ENCODE peak calls at places on chromosomes 13 and 19, in ten cellular contexts. C, F, W, G, M, N, Q, P, I and B are unnamed samples.
A peak's percentile ranks its signal among the peaks of the same experiment; 100 is the strongest.

GRCh38 chr19:8155318-8155717 is 5.9 kb upstream of the FBN3 start:
- DNase-seq in C (no peak), F (no peak), W (no peak), G (no peak), M (no peak), N (no peak), Q (no peak), P (no peak), I (no peak), B (no peak)

GRCh38 chr19:14375055-14375581 is 6.1 kb upstream of the ADGRE5 start:
- DNase-seq in C (peak; percentile 32), F (peak; percentile 69), W (no peak), G (no peak), M (no peak), N (no peak), Q (peak; percentile 44), P (no peak), I (no peak), B (no peak)

GRCh38 chr13:49305824-49306425 is 58.2 kb downstream of the CDADC1 start:
- DNase-seq in C (no peak), F (no peak), W (no peak), G (peak; percentile 56), M (no peak), N (no peak), Q (no peak), P (no peak), I (no peak), B (no peak)

GRCh38 chr13:109782823-109783411 is 3.5 kb downstream of the IRS2 start:
- DNase-seq in C (no peak), F (no peak), W (no peak), G (peak; percentile 76), M (peak; percentile 61), N (no peak), Q (no peak), P (no peak), I (no peak), B (no peak)

GRCh38 chr13:112734696-112735547 is 45.1 kb downstream of the ATP11A start:
- DNase-seq in C (no peak), F (no peak), W (no peak), G (no peak), M (no peak), N (no peak), Q (no peak), P (no peak), I (peak; percentile 18), B (no peak)

GRCh38 chr13:113119822-113120189 is 2.8 kb upstream of the F10 start:
- DNase-seq in C (no peak), F (peak; percentile 20), W (no peak), G (no peak), M (no peak), N (no peak), Q (no peak), P (no peak), I (no peak), B (no peak)

GRCh38 chr19:20151617-20152145 is 15.3 kb upstream of the ZNF486 start:
- DNase-seq in C (no peak), F (no peak), W (no peak), G (no peak), M (no peak), N (no peak), Q (no peak), P (no peak), I (no peak), B (no peak)

GRCh38 chr13:45950343-45950995 is 98.9 kb upstream of the SIAH3 start:
- DNase-seq in C (no peak), F (no peak), W (no peak), G (no peak), M (no peak), N (no peak), Q (no peak), P (no peak), I (peak; percentile 26), B (no peak)

GRCh38 chr19:4415352-4415751 is 12.9 kb downstream of the CHAF1A start:
- DNase-seq in C (no peak), F (peak; percentile 66), W (no peak), G (no peak), M (peak; percentile 33), N (no peak), Q (no peak), P (no peak), I (no peak), B (no peak)

GRCh38 chr13:27621116-27621365 is 651 bp upstream of the POLR1D start:
- DNase-seq in C (no peak), F (no peak), W (peak; percentile 76), G (no peak), M (peak; percentile 57), N (no peak), Q (no peak), P (no peak), I (no peak), B (no peak)

GRCh38 chr19:4140237-4140711 is 13.2 kb upstream of the CREB3L3 start:
- DNase-seq in C (no peak), F (no peak), W (peak; percentile 79), G (no peak), M (peak; percentile 75), N (peak; percentile 77), Q (no peak), P (peak; percentile 60), I (peak; percentile 72), B (peak; percentile 71)

GRCh38 chr19:11422163-11423068 is 3.3 kb upstream of the RGL3 start:
- DNase-seq in C (peak; percentile 88), F (peak; percentile 92), W (peak; percentile 78), G (peak; percentile 91), M (peak; percentile 63), N (peak; percentile 68), Q (peak; percentile 84), P (no peak), I (no peak), B (peak; percentile 73)

GRCh38 chr13:46475586-46475991 is 77.4 kb upstream of the LRCH1 start:
- DNase-seq in C (no peak), F (no peak), W (peak; percentile 81), G (no peak), M (peak; percentile 32), N (peak; percentile 77), Q (no peak), P (no peak), I (no peak), B (no peak)

GRCh38 chr13:80783926-80784325 is 443.0 kb upstream of the SPRY2 start:
- DNase-seq in C (no peak), F (no peak), W (peak; percentile 17), G (no peak), M (no peak), N (peak; percentile 44), Q (no peak), P (no peak), I (no peak), B (no peak)

GRCh38 chr13:43786766-43787517 is at the start of gene ENOX1:
- DNase-seq in C (no peak), F (peak; percentile 73), W (peak; percentile 88), G (peak; percentile 83), M (peak; percentile 91), N (peak; percentile 81), Q (peak; percentile 77), P (peak; percentile 82), I (peak; percentile 74), B (peak; percentile 44)

GRCh38 chr19:38452430-38453366 is 19.2 kb downstream of the RYR1 start:
- DNase-seq in C (no peak), F (no peak), W (no peak), G (peak; percentile 63), M (peak; percentile 38), N (no peak), Q (no peak), P (peak; percentile 36), I (no peak), B (no peak)

GRCh38 chr13:47216176-47216822 is 319.4 kb upstream of the HTR2A start:
- DNase-seq in C (no peak), F (no peak), W (peak; percentile 57), G (no peak), M (no peak), N (peak; percentile 56), Q (no peak), P (no peak), I (peak; percentile 57), B (peak; percentile 47)

GRCh38 chr19:27774337-27774736 is 1438.6 kb downstream of the UQCRFS1 start:
- DNase-seq in C (no peak), F (no peak), W (no peak), G (no peak), M (peak; percentile 25), N (peak; percentile 23), Q (no peak), P (peak; percentile 47), I (no peak), B (no peak)

GRCh38 chr19:27997069-27997468 is 1215.9 kb downstream of the UQCRFS1 start:
- DNase-seq in C (no peak), F (no peak), W (no peak), G (no peak), M (no peak), N (no peak), Q (no peak), P (no peak), I (no peak), B (no peak)

GRCh38 chr19:16001481-16002312 is 52.9 kb downstream of the OR10H4 start:
- DNase-seq in C (no peak), F (peak; percentile 57), W (peak; percentile 67), G (no peak), M (no peak), N (peak; percentile 78), Q (no peak), P (peak; percentile 10), I (peak; percentile 77), B (peak; percentile 26)

GRCh38 chr19:18290250-18291018 is 9.0 kb upstream of the JUND start:
- DNase-seq in C (no peak), F (peak; percentile 76), W (no peak), G (peak; percentile 51), M (no peak), N (no peak), Q (peak; percentile 32), P (no peak), I (peak; percentile 52), B (no peak)

GRCh38 chr19:50724522-50725217 is 1.5 kb downstream of the CLEC11A start:
- DNase-seq in C (peak; percentile 99), F (peak; percentile 99), W (peak; percentile 77), G (peak; percentile 100), M (peak; percentile 100), N (peak; percentile 98), Q (peak; percentile 98), P (peak; percentile 95), I (peak; percentile 99), B (no peak)
- H3K4me3 ChIP-seq in C (peak overlapping the region; percentile 85), F (no peak overlapping the region), W (peak overlapping the region; percentile 92), G (peak overlapping the region; percentile 37), M (peak overlapping the region; percentile 61), N (peak overlapping the region; percentile 62), Q (peak overlapping the region; percentile 73), P (peak overlapping the region; percentile 68), I (peak overlapping the region; percentile 70), B (no peak overlapping the region)

GRCh38 chr13:26255717-26256277 is 1.9 kb downstream of the CDK8 start:
- DNase-seq in C (no peak), F (no peak), W (peak; percentile 26), G (no peak), M (peak; percentile 23), N (peak; percentile 46), Q (no peak), P (peak; percentile 12), I (peak; percentile 4), B (no peak)
- H3K4me3 ChIP-seq in C (peak overlapping the region; percentile 94), F (no peak overlapping the region), W (peak overlapping the region; percentile 95), G (peak overlapping the region; percentile 3), M (peak overlapping the region; percentile 68), N (peak overlapping the region; percentile 72), Q (peak overlapping the region; percentile 98), P (peak overlapping the region; percentile 96), I (no peak overlapping the region), B (peak overlapping the region; percentile 71)

GRCh38 chr19:1401889-1402217 is 511 bp upstream of the GAMT start:
- DNase-seq in C (no peak), F (no peak), W (no peak), G (no peak), M (no peak), N (no peak), Q (no peak), P (no peak), I (no peak), B (no peak)
- H3K4me3 ChIP-seq in C (peak overlapping the region; percentile 75), F (no peak overlapping the region), W (peak overlapping the region; percentile 82), G (peak overlapping the region; percentile 80), M (peak overlapping the region; percentile 80), N (peak overlapping the region; percentile 61), Q (peak overlapping the region; percentile 80), P (peak overlapping the region; percentile 54), I (peak overlapping the region; percentile 71), B (peak overlapping the region; percentile 98)

GRCh38 chr19:57946316-57946715 is 1.2 kb downstream of the ZNF256 start:
- DNase-seq in C (no peak), F (no peak), W (no peak), G (no peak), M (no peak), N (no peak), Q (no peak), P (no peak), I (no peak), B (no peak)
- H3K4me3 ChIP-seq in C (peak overlapping the region; percentile 95), F (no peak overlapping the region), W (peak overlapping the region; percentile 95), G (no peak overlapping the region), M (peak overlapping the region; percentile 72), N (peak overlapping the region; percentile 95), Q (peak overlapping the region; percentile 86), P (no peak overlapping the region), I (no peak overlapping the region), B (no peak overlapping the region)